ENCODE peak calls at places on chromosomes 12 and 14, in six cellular contexts. One of them, this sample, is unnamed.

GRCh38 chr14:106822905-106823304 is 1296.5 kb downstream of the TMEM121 start:
- DNase-seq in PC-9: no peak
- DNase-seq in esophagus muscularis mucosa: peak; percentile 64
- DNase-seq in OCI-LY7: no peak
- DNase-seq in type B pancreatic cell: no peak
- DNase-seq in GM23338: no peak
- DNase-seq in this sample: no peak

GRCh38 chr12:101436146-101436545 is 28.6 kb upstream of the ARL1 start:
- DNase-seq in GM23338: no peak
- DNase-seq in PC-9: no peak
- DNase-seq in OCI-LY7: no peak
- DNase-seq in esophagus muscularis mucosa: no peak
- DNase-seq in type B pancreatic cell: no peak
- DNase-seq in this sample: no peak

GRCh38 chr14:100345711-100346110 is 22.6 kb downstream of the SLC25A47 start:
- DNase-seq in type B pancreatic cell: no peak
- DNase-seq in OCI-LY7: no peak
- DNase-seq in PC-9: no peak
- DNase-seq in GM23338: no peak
- DNase-seq in esophagus muscularis mucosa: no peak
- DNase-seq in this sample: no peak

GRCh38 chr12:46825526-46826414 is at the start of gene SLC38A4:
- DNase-seq in OCI-LY7: no peak
- DNase-seq in esophagus muscularis mucosa: no peak
- DNase-seq in GM23338: peak; percentile 80
- DNase-seq in PC-9: peak; percentile 14
- DNase-seq in type B pancreatic cell: no peak
- DNase-seq in this sample: no peak

GRCh38 chr12:51972849-51973273 is 21.4 kb downstream of the ACVR1B start:
- DNase-seq in PC-9: no peak
- DNase-seq in type B pancreatic cell: no peak
- DNase-seq in esophagus muscularis mucosa: no peak
- DNase-seq in OCI-LY7: no peak
- DNase-seq in GM23338: no peak
- DNase-seq in this sample: no peak

GRCh38 chr12:63802012-63802608 is 22.4 kb downstream of the RXYLT1 start:
- DNase-seq in PC-9: no peak
- DNase-seq in type B pancreatic cell: no peak
- DNase-seq in OCI-LY7: peak; percentile 34
- DNase-seq in GM23338: peak; percentile 55
- DNase-seq in esophagus muscularis mucosa: no peak
- DNase-seq in this sample: no peak

GRCh38 chr14:74804219-74804825 is 41.2 kb downstream of the YLPM1 start:
- DNase-seq in esophagus muscularis mucosa: no peak
- DNase-seq in type B pancreatic cell: no peak
- DNase-seq in OCI-LY7: peak; percentile 57
- DNase-seq in GM23338: peak; percentile 72
- DNase-seq in PC-9: peak; percentile 65
- DNase-seq in this sample: no peak

GRCh38 chr12:100381379-100381778 is 24.5 kb downstream of the SLC17A8 start:
- DNase-seq in esophagus muscularis mucosa: no peak
- DNase-seq in PC-9: no peak
- DNase-seq in type B pancreatic cell: no peak
- DNase-seq in GM23338: no peak
- DNase-seq in OCI-LY7: no peak
- DNase-seq in this sample: no peak

GRCh38 chr12:9626291-9626690 is 18.6 kb upstream of the KLRB1 start:
- DNase-seq in PC-9: no peak
- DNase-seq in type B pancreatic cell: no peak
- DNase-seq in OCI-LY7: no peak
- DNase-seq in GM23338: no peak
- DNase-seq in esophagus muscularis mucosa: no peak
- DNase-seq in this sample: no peak

GRCh38 chr14:51094282-51094821 is 553 bp downstream of the TRIM9 start:
- DNase-seq in esophagus muscularis mucosa: no peak
- DNase-seq in GM23338: peak; percentile 60
- DNase-seq in OCI-LY7: no peak
- DNase-seq in PC-9: no peak
- DNase-seq in type B pancreatic cell: peak; percentile 74
- DNase-seq in this sample: no peak

GRCh38 chr14:53630336-53630735 is 326.3 kb downstream of the BMP4 start:
- DNase-seq in esophagus muscularis mucosa: no peak
- DNase-seq in GM23338: no peak
- DNase-seq in PC-9: no peak
- DNase-seq in OCI-LY7: no peak
- DNase-seq in type B pancreatic cell: no peak
- DNase-seq in this sample: no peak

GRCh38 chr12:66905201-66905600 is 226.3 kb upstream of the GRIP1 start:
- DNase-seq in OCI-LY7: no peak
- DNase-seq in type B pancreatic cell: no peak
- DNase-seq in GM23338: no peak
- DNase-seq in PC-9: no peak
- DNase-seq in esophagus muscularis mucosa: no peak
- DNase-seq in this sample: no peak

GRCh38 chr12:103626498-103626897 is 39.4 kb downstream of the STAB2 start:
- DNase-seq in PC-9: no peak
- DNase-seq in type B pancreatic cell: no peak
- DNase-seq in esophagus muscularis mucosa: peak; percentile 94
- DNase-seq in GM23338: peak; percentile 48
- DNase-seq in OCI-LY7: no peak
- DNase-seq in this sample: no peak

GRCh38 chr12:71548906-71549305 is 109.3 kb downstream of the LGR5 start:
- DNase-seq in type B pancreatic cell: no peak
- DNase-seq in esophagus muscularis mucosa: no peak
- DNase-seq in PC-9: no peak
- DNase-seq in OCI-LY7: no peak
- DNase-seq in GM23338: no peak
- DNase-seq in this sample: no peak

GRCh38 chr14:60317609-60318008 is 68.6 kb downstream of the PPM1A start:
- DNase-seq in GM23338: peak; percentile 91
- DNase-seq in esophagus muscularis mucosa: no peak
- DNase-seq in type B pancreatic cell: no peak
- DNase-seq in PC-9: no peak
- DNase-seq in OCI-LY7: no peak
- DNase-seq in this sample: no peak

GRCh38 chr12:66775941-66776340 is 97.1 kb upstream of the GRIP1 start:
- DNase-seq in GM23338: no peak
- DNase-seq in PC-9: peak; percentile 12
- DNase-seq in esophagus muscularis mucosa: no peak
- DNase-seq in OCI-LY7: no peak
- DNase-seq in type B pancreatic cell: no peak
- DNase-seq in this sample: no peak

GRCh38 chr14:30610719-30611388 is 11.3 kb upstream of the SCFD1 start:
- DNase-seq in GM23338: peak; percentile 18
- DNase-seq in esophagus muscularis mucosa: no peak
- DNase-seq in PC-9: no peak
- DNase-seq in type B pancreatic cell: no peak
- DNase-seq in OCI-LY7: peak; percentile 18
- DNase-seq in this sample: no peak

GRCh38 chr12:115979351-115979750 is 298.1 kb downstream of the MED13L start:
- DNase-seq in PC-9: no peak
- DNase-seq in esophagus muscularis mucosa: no peak
- DNase-seq in type B pancreatic cell: no peak
- DNase-seq in OCI-LY7: no peak
- DNase-seq in GM23338: no peak
- DNase-seq in this sample: no peak

GRCh38 chr12:53676715-53677611 is 1.1 kb upstream of the ATP5MC2 start:
- DNase-seq in PC-9: no peak
- DNase-seq in GM23338: peak; percentile 74
- DNase-seq in OCI-LY7: no peak
- DNase-seq in type B pancreatic cell: no peak
- DNase-seq in esophagus muscularis mucosa: no peak
- DNase-seq in this sample: no peak

GRCh38 chr12:113955109-113955970 is 10.8 kb downstream of the RBM19 start:
- DNase-seq in PC-9: peak; percentile 33
- DNase-seq in OCI-LY7: peak; percentile 7
- DNase-seq in type B pancreatic cell: no peak
- DNase-seq in GM23338: peak; percentile 69
- DNase-seq in esophagus muscularis mucosa: no peak
- DNase-seq in this sample: no peak

GRCh38 chr14:21098892-21099595 is 589 bp upstream of the ZNF219 start:
- DNase-seq in PC-9: no peak
- DNase-seq in type B pancreatic cell: no peak
- DNase-seq in OCI-LY7: no peak
- DNase-seq in GM23338: no peak
- DNase-seq in esophagus muscularis mucosa: no peak
- DNase-seq in this sample: no peak

GRCh38 chr14:21096889-21097615 is 1.4 kb downstream of the ZNF219 start:
- DNase-seq in PC-9: no peak
- DNase-seq in OCI-LY7: no peak
- DNase-seq in type B pancreatic cell: no peak
- DNase-seq in GM23338: peak; percentile 36
- DNase-seq in esophagus muscularis mucosa: no peak
- DNase-seq in this sample: no peak

GRCh38 chr14:21099596-21099985 is 1.1 kb upstream of the ZNF219 start:
- DNase-seq in esophagus muscularis mucosa: no peak
- DNase-seq in OCI-LY7: no peak
- DNase-seq in GM23338: no peak
- DNase-seq in PC-9: no peak
- DNase-seq in type B pancreatic cell: no peak
- DNase-seq in this sample: no peak

GRCh38 chr14:21097616-21098133 is 780 bp downstream of the ZNF219 start:
- DNase-seq in type B pancreatic cell: no peak
- DNase-seq in esophagus muscularis mucosa: no peak
- DNase-seq in GM23338: peak; percentile 84
- DNase-seq in OCI-LY7: peak; percentile 37
- DNase-seq in PC-9: no peak
- DNase-seq in this sample: no peak

GRCh38 chr14:21098134-21098891 is at the start of gene ZNF219:
- DNase-seq in PC-9: peak; percentile 44
- DNase-seq in GM23338: peak; percentile 93
- DNase-seq in esophagus muscularis mucosa: no peak
- DNase-seq in OCI-LY7: peak; percentile 55
- DNase-seq in type B pancreatic cell: no peak
- DNase-seq in this sample: no peak
- TF ChIP-seq CTCF in PC-9: no peak
- TF ChIP-seq CTCF in GM23338: no peak
- TF ChIP-seq CTCF in esophagus muscularis mucosa: peak; percentile 22
- TF ChIP-seq CTCF in OCI-LY7: peak; percentile 26
- TF ChIP-seq CTCF in type B pancreatic cell: peak; percentile 30
- TF ChIP-seq CTCF in this sample: peak; percentile 14

GRCh38 chr12:123040106-123040505 is 59.6 kb downstream of the ARL6IP4 start:
- DNase-seq in GM23338: no peak
- DNase-seq in esophagus muscularis mucosa: no peak
- DNase-seq in type B pancreatic cell: no peak
- DNase-seq in OCI-LY7: no peak
- DNase-seq in PC-9: no peak
- DNase-seq in this sample: no peak

GRCh38 chr12:123041811-123042655 is 61.6 kb downstream of the ARL6IP4 start:
- DNase-seq in PC-9: no peak
- DNase-seq in type B pancreatic cell: no peak
- DNase-seq in OCI-LY7: no peak
- DNase-seq in esophagus muscularis mucosa: no peak
- DNase-seq in GM23338: no peak
- DNase-seq in this sample: no peak

GRCh38 chr12:123043536-123044001 is 63.1 kb downstream of the ARL6IP4 start:
- DNase-seq in PC-9: peak; percentile 82
- DNase-seq in esophagus muscularis mucosa: no peak
- DNase-seq in GM23338: peak; percentile 71
- DNase-seq in OCI-LY7: peak; percentile 79
- DNase-seq in type B pancreatic cell: no peak
- DNase-seq in this sample: peak; percentile 91

GRCh38 chr12:123038966-123039365 is 58.5 kb downstream of the ARL6IP4 start:
- DNase-seq in OCI-LY7: no peak
- DNase-seq in GM23338: no peak
- DNase-seq in esophagus muscularis mucosa: no peak
- DNase-seq in PC-9: no peak
- DNase-seq in type B pancreatic cell: no peak
- DNase-seq in this sample: no peak

GRCh38 chr12:123041042-123041531 is 60.6 kb downstream of the ARL6IP4 start:
- DNase-seq in GM23338: no peak
- DNase-seq in esophagus muscularis mucosa: no peak
- DNase-seq in OCI-LY7: peak; percentile 60
- DNase-seq in type B pancreatic cell: no peak
- DNase-seq in PC-9: no peak
- DNase-seq in this sample: no peak
- TF ChIP-seq CTCF in GM23338: no peak
- TF ChIP-seq CTCF in esophagus muscularis mucosa: no peak
- TF ChIP-seq CTCF in OCI-LY7: peak; percentile 51
- TF ChIP-seq CTCF in type B pancreatic cell: no peak
- TF ChIP-seq CTCF in PC-9: no peak
- TF ChIP-seq CTCF in this sample: no peak

DNA sequence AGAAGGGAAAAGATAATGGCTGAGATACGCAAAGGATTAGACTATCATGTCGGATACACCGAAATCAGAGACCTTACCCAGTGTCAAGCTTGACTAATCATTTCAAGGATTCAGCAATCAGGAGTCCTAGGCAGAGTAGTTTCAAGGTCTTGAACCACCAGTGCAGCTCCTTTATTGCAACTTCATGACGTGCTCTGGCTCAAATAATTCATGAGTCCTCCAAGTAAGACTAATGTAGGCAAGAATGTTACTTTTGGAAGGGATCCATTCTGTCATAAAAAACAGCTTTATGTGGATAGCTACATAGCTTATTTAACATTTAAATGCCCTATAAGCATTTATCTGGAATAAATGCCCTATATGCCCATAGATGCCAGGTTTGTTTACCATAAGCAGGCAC is 123.2 kb downstream of the LMO3 start:
- DNase-seq in type B pancreatic cell: no peak
- DNase-seq in OCI-LY7: no peak
- DNase-seq in GM23338: no peak
- DNase-seq in esophagus muscularis mucosa: no peak
- DNase-seq in PC-9: no peak
- DNase-seq in this sample: no peak
- TF ChIP-seq CTCF in type B pancreatic cell: no peak
- TF ChIP-seq CTCF in OCI-LY7: no peak
- TF ChIP-seq CTCF in GM23338: no peak
- TF ChIP-seq CTCF in esophagus muscularis mucosa: no peak
- TF ChIP-seq CTCF in PC-9: no peak
- TF ChIP-seq CTCF in this sample: no peak

DNA sequence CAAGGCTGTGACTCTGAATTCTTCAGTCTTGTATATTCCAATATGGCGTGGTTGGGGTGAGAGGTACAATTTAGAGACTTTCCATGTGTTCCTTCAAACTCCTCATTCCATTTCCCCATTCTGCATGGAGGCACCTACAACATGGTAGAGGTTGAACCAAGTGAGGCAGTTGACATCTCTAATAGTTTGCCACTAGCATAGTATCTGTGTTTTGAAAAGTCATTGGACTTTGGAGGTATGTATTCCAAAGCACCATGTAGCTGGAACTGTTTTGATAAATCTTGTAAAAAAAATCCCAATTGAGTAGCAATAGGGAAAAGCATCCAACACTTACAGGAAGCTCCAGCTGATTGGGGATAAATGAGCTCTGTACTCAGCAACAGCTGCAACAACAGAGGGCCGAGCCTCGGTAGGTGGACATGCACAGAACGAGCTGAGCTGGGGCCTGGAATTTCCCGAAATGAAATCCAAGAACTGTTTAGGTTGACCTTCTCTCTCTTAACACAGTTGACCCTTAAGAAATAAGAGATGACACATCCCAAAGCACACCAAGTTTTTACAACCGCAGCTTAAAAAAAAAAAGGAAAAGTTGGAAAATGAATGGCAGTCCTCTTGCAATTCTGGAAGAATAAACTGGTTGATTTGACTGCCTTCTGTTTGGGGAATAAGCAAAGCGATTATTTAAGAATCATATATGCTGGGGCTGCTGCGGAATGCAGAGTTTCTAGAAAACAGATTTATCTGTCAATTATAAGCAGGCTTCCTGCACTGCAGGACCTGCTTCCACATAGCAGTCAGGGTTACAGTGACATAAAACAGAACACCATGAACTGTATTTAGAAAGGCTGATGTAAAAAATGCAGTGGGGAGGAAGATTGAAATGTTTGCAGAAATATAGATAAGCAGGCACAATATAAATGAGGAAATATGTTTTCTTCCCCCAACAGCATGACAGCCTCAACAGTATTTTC is 194.6 kb upstream of the KRR1 start:
- DNase-seq in GM23338: no peak
- DNase-seq in PC-9: no peak
- DNase-seq in esophagus muscularis mucosa: no peak
- DNase-seq in OCI-LY7: no peak
- DNase-seq in type B pancreatic cell: no peak
- DNase-seq in this sample: peak; percentile 91
- TF ChIP-seq CTCF in GM23338: no peak
- TF ChIP-seq CTCF in PC-9: no peak
- TF ChIP-seq CTCF in esophagus muscularis mucosa: no peak
- TF ChIP-seq CTCF in OCI-LY7: no peak
- TF ChIP-seq CTCF in type B pancreatic cell: no peak
- TF ChIP-seq CTCF in this sample: no peak

This sample was measured in osteocyte.